ENCODE peak calls at places on chromosomes 7 and 10, in ten cellular contexts. S, D, Y, W, N, K, V, B, T and C are unnamed samples.

GRCh38 chr10:95069286-95069685 is at the start of gene CYP2C8:
- DNase-seq in W (no peak), N (no peak), T (no peak), S (no peak), D (no peak), K (no peak), V (no peak), Y (no peak), B (no peak), C (no peak)

GRCh38 chr7:46839651-46840050 is 742.3 kb downstream of the TNS3 start:
- DNase-seq in N (no peak), Y (no peak), D (peak), B (no peak), S (no peak), W (no peak), K (no peak), T (no peak), V (no peak), C (no peak)

GRCh38 chr10:15123749-15124184 is 26.6 kb downstream of the RPP38 start:
- DNase-seq in K (no peak), Y (no peak), V (no peak), D (peak), N (no peak), W (no peak), B (no peak), T (no peak), S (no peak), C (peak)

GRCh38 chr7:132154695-132155471 is 421.4 kb downstream of the PLXNA4 start:
- DNase-seq in B (no peak), T (no peak), K (no peak), D (no peak), V (no peak), N (no peak), S (no peak), Y (no peak), W (no peak), C (no peak)

GRCh38 chr7:4820968-4821471 is 40.8 kb downstream of the PAPOLB start:
- DNase-seq in W (no peak), Y (no peak), N (peak), D (no peak), V (no peak), S (no peak), B (peak), T (peak), K (no peak), C (no peak)

GRCh38 chr10:79559726-79560125 is 481 bp downstream of the SFTPA2 start:
- DNase-seq in S (no peak), D (peak), Y (no peak), N (no peak), B (no peak), T (no peak), K (no peak), V (no peak), W (no peak), C (no peak)

GRCh38 chr10:62233494-62234283 is 35.0 kb downstream of the RTKN2 start:
- DNase-seq in K (no peak), W (no peak), V (no peak), D (peak), N (no peak), B (no peak), T (no peak), S (no peak), Y (no peak), C (no peak)

GRCh38 chr7:138902156-138902555 is 79.0 kb downstream of the KIAA1549 start:
- DNase-seq in S (no peak), N (no peak), T (no peak), Y (no peak), K (no peak), V (no peak), D (no peak), W (no peak), B (no peak), C (no peak)

GRCh38 chr10:91349381-91349780 is 60.8 kb upstream of the HECTD2 start:
- DNase-seq in V (no peak), S (no peak), B (no peak), Y (peak), N (no peak), D (peak), T (no peak), W (no peak), K (no peak), C (peak)

GRCh38 chr7:39592586-39592985 is 26.4 kb downstream of the YAE1 start:
- DNase-seq in K (no peak), D (peak), V (no peak), S (no peak), W (no peak), Y (no peak), T (no peak), B (no peak), N (no peak), C (no peak)

GRCh38 chr10:88164471-88164870 is 301.0 kb downstream of the PTEN start:
- DNase-seq in W (no peak), B (no peak), K (no peak), N (no peak), S (no peak), V (no peak), Y (no peak), T (no peak), D (no peak), C (no peak)

GRCh38 chr10:32985781-32986350 is 27.8 kb upstream of the ITGB1 start:
- DNase-seq in T (no peak), K (no peak), Y (no peak), V (peak), D (peak), W (no peak), S (no peak), N (no peak), B (no peak), C (no peak)

GRCh38 chr10:131961777-131962450 is 19.8 kb downstream of the BNIP3 start:
- DNase-seq in T (peak), K (no peak), S (no peak), B (no peak), N (no peak), V (no peak), D (no peak), W (no peak), Y (peak), C (no peak)

GRCh38 chr7:50953820-50954219 is 171.1 kb upstream of the GRB10 start:
- DNase-seq in T (no peak), K (no peak), B (no peak), S (no peak), D (peak), W (no peak), Y (no peak), N (no peak), V (no peak), C (no peak)

GRCh38 chr10:116888380-116889055 is 39.2 kb downstream of the ENO4 start:
- DNase-seq in B (no peak), V (no peak), D (peak), S (peak), N (peak), K (peak), Y (peak), W (peak), T (no peak), C (peak)

GRCh38 chr7:44075296-44076075 is 6.8 kb downstream of the POLM start:
- DNase-seq in D (no peak), S (no peak), V (no peak), B (no peak), T (peak), K (no peak), Y (peak), W (no peak), N (no peak), C (no peak)

GRCh38 chr7:17671956-17672355 is 268.3 kb downstream of the SNX13 start:
- DNase-seq in V (no peak), N (no peak), Y (no peak), T (no peak), D (no peak), S (no peak), K (no peak), B (no peak), W (no peak), C (no peak)

GRCh38 chr10:87861566-87861952 is 1.8 kb downstream of the KLLN start:
- DNase-seq in V (peak), D (peak), S (peak), W (peak), Y (peak), N (peak), T (peak), K (peak), B (peak), C (peak)

GRCh38 chr10:14772399-14772798 is 2.3 kb downstream of the FAM107B start:
- DNase-seq in K (no peak), T (no peak), D (no peak), S (no peak), Y (no peak), B (no peak), V (no peak), N (no peak), W (no peak), C (no peak)

GRCh38 chr10:122576291-122576690 is 15.7 kb downstream of the DMBT1 start:
- DNase-seq in N (no peak), V (no peak), B (no peak), K (no peak), T (no peak), W (no peak), Y (no peak), D (no peak), S (no peak), C (no peak)

GRCh38 chr7:93914581-93915066 is 6.9 kb upstream of the GNG11 start:
- DNase-seq in K (no peak), T (no peak), S (no peak), V (no peak), N (no peak), W (no peak), B (no peak), Y (no peak), D (peak), C (peak)

GRCh38 chr10:13221572-13221971 is 12.6 kb downstream of the UCMA start:
- DNase-seq in Y (no peak), S (no peak), D (no peak), V (no peak), K (no peak), N (no peak), B (no peak), W (no peak), T (no peak), C (no peak)

GRCh38 chr7:391411-391951 is 101.5 kb downstream of the FOXL3 start:
- DNase-seq in Y (peak), K (peak), B (peak), T (peak), D (no peak), W (peak), N (peak), S (peak), V (no peak), C (no peak)

GRCh38 chr10:79929409-79929904 is 19.4 kb downstream of the SFTPD start:
- DNase-seq in S (peak), D (peak), T (peak), K (peak), N (peak), B (peak), Y (peak), W (peak), V (peak), C (peak)

GRCh38 chr10:114876602-114877300 is 55.2 kb downstream of the FHIP2A start:
- DNase-seq in N (peak), S (peak), D (peak), T (peak), Y (peak), V (peak), B (peak), K (peak), W (peak), C (no peak)

GRCh38 chr10:62554632-62555199 is 180.5 kb downstream of the ZNF365 start:
- DNase-seq in B (no peak), N (no peak), K (no peak), W (no peak), V (peak), D (peak), Y (no peak), T (no peak), S (no peak), C (no peak)

GRCh38 chr7:80440908-80441307 is 71.0 kb downstream of the GNAT3 start:
- DNase-seq in Y (no peak), D (peak), N (no peak), V (no peak), T (no peak), K (no peak), B (no peak), W (no peak), S (no peak), C (no peak)

GRCh38 chr7:114375914-114376313 is 38.7 kb upstream of the FOXP2 start:
- DNase-seq in S (no peak), Y (no peak), N (no peak), D (no peak), W (no peak), T (no peak), B (no peak), K (no peak), V (no peak), C (no peak)

GRCh38 chr7:91239171-91239604 is 25.0 kb upstream of the FZD1 start:
- DNase-seq in S (no peak), V (no peak), W (no peak), B (no peak), D (peak), K (no peak), Y (no peak), T (no peak), N (no peak), C (peak)

GRCh38 chr10:91536101-91536500 is 96.8 kb downstream of the PPP1R3C start:
- DNase-seq in T (no peak), N (no peak), B (no peak), K (peak), Y (no peak), D (peak), S (peak), V (no peak), W (no peak), C (no peak)

GRCh38 chr7:91265693-91266066 is 1.4 kb downstream of the FZD1 start:
- DNase-seq in K (no peak), Y (no peak), W (no peak), T (peak), D (no peak), N (peak), B (no peak), V (no peak), S (no peak), C (no peak)

GRCh38 chr7:107638594-107638993 is 22.0 kb upstream of the SLC26A4 start:
- DNase-seq in W (no peak), T (no peak), Y (no peak), N (no peak), B (no peak), V (peak), S (no peak), K (no peak), D (no peak), C (no peak)

GRCh38 chr10:14032406-14032998 is 298.2 kb downstream of the FRMD4A start:
- DNase-seq in N (peak), K (no peak), T (peak), Y (no peak), V (peak), W (no peak), D (no peak), S (peak), B (no peak), C (no peak)

GRCh38 chr10:114453576-114453975 is 49.3 kb upstream of the AFAP1L2 start:
- DNase-seq in T (no peak), B (no peak), W (no peak), S (no peak), Y (no peak), D (no peak), V (no peak), K (no peak), N (no peak), C (no peak)

GRCh38 chr10:100076750-100077149 is 4.9 kb downstream of the CPN1 start:
- DNase-seq in S (no peak), Y (no peak), D (no peak), V (no peak), K (no peak), T (no peak), W (no peak), N (no peak), B (no peak), C (no peak)

GRCh38 chr10:78438094-78438906 is 404.6 kb downstream of the RPS24 start:
- DNase-seq in W (no peak), Y (peak), D (no peak), B (no peak), N (no peak), S (no peak), K (no peak), V (peak), T (no peak), C (no peak)

GRCh38 chr7:25765110-25765509 is 386.9 kb upstream of the NFE2L3 start:
- DNase-seq in V (no peak), D (no peak), K (no peak), B (no peak), Y (no peak), W (no peak), S (no peak), T (no peak), N (no peak), C (no peak)

GRCh38 chr10:114526112-114526496 is 121.8 kb upstream of the AFAP1L2 start:
- DNase-seq in K (no peak), V (peak), D (peak), W (no peak), T (no peak), N (no peak), Y (no peak), S (no peak), B (no peak), C (no peak)

GRCh38 chr10:689433-690226 is at the start of gene DIP2C:
- DNase-seq in S (peak), D (peak), Y (peak), N (peak), V (no peak), K (peak), B (peak), T (no peak), W (no peak), C (peak)

GRCh38 chr10:73585223-73585784 is 5.8 kb downstream of the USP54 start:
- DNase-seq in S (no peak), W (no peak), B (no peak), D (peak), N (no peak), Y (no peak), K (no peak), T (no peak), V (no peak), C (no peak)

GRCh38 chr7:129569326-129569725 is 42.2 kb upstream of the NRF1 start:
- DNase-seq in S (no peak), D (no peak), K (no peak), W (no peak), Y (no peak), N (no peak), V (no peak), T (no peak), B (no peak), C (no peak)

GRCh38 chr7:129569811-129570215 is 41.7 kb upstream of the NRF1 start:
- DNase-seq in Y (no peak), N (no peak), K (no peak), T (no peak), S (no peak), B (peak), D (peak), W (no peak), V (no peak), C (peak)

GRCh38 chr7:129567377-129567776 is 44.1 kb upstream of the NRF1 start:
- DNase-seq in S (no peak), V (no peak), W (no peak), D (no peak), B (no peak), T (no peak), Y (no peak), K (no peak), N (no peak), C (no peak)

GRCh38 chr7:129571201-129571600 is 40.3 kb upstream of the NRF1 start:
- DNase-seq in S (no peak), K (no peak), Y (no peak), W (no peak), B (no peak), D (no peak), N (no peak), V (no peak), T (no peak), C (no peak)

DNA sequence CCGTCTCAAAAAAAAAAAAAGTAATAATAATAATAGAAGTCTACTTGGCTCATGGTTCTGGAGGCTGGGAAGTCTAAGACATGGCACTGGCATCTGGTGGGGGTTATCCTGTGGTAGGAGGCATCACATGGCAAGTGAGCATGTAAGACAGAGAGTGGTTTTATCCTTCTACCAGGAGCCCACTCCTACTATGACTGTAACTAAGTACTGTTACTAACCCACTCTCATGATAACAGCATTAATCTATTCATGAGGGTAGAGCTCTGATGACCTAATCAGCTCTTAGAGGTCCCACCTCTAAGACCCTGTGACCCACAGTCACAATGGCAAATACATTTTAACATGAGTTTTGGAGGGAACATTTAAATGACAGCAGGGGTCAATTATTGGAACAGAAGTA is 43.3 kb upstream of the NRF1 start:
- DNase-seq in B (no peak), K (no peak), T (no peak), S (no peak), V (no peak), W (no peak), Y (no peak), D (no peak), N (no peak), C (no peak)
- H3K27ac ChIP-seq in B (no peak), K (no peak), T (no peak), S (no peak), V (no peak), W (no peak), Y (no peak), D (no peak), N (no peak), C (no peak)

GRCh38 chr10:124152781-124153600 is 59.6 kb upstream of the CHST15 start:
- DNase-seq in S (peak), Y (no peak), V (peak), D (peak), N (peak), K (no peak), B (no peak), T (peak), W (peak), C (peak)
- H3K4me3 ChIP-seq in S (peak), Y (no peak), V (peak), D (no peak), N (peak), K (no peak), B (peak), T (no peak), W (no peak), C (no peak)

GRCh38 chr7:83806538-83806937 is 157.6 kb upstream of the SEMA3E start:
- DNase-seq in W (no peak), N (no peak), Y (no peak), T (no peak), V (no peak), K (no peak), D (no peak), S (no peak), B (no peak), C (no peak)
- H3K27ac ChIP-seq in W (no peak), N (no peak), Y (no peak), T (no peak), V (no peak), K (no peak), D (no peak), S (no peak), B (no peak), C (no peak)

DNA sequence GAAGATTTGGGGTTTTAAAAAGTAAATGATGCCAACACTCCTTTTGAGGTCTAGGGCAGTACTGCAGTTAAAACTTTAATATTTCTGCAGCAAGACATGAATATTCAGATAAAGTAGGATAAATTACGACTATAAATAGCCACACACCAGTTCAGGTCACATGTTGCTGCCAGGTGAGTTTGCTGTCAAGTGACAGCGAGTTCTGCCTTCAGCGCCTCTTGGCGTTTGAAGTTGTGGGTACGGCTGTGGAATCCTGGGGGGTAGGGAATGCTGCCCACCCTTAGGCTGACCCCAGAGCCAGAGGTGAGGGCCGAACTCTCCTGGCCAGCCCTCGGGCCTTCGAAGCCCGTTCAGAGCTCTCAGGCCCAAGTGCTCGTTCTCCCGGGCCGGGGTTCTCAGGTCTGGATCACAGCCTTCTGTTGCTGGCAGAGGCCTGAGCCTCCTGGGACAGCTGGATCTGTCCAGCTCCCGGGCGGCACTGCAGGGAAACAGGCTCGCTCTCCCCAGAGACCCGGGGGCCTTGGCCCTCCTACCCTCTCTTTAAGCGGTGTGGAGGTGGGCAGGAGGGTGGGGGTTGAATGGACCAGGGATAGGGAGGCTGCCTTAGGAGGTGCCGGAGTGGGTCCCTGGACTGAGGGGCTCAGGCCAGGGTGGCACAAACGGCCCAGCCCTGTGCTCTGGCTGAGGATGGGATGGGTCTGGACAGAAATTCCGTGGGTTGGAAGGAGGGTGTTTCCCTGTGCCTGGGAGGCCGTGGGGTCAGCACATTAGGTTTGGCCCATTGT is 5.4 kb downstream of the BRI3 start:
- DNase-seq in D (no peak), Y (no peak), W (no peak), K (no peak), V (no peak), N (no peak), S (no peak), T (no peak), B (no peak), C (no peak)
- H3K4me3 ChIP-seq in D (no peak), Y (no peak), W (peak), K (no peak), V (no peak), N (peak), S (peak), T (no peak), B (no peak), C (no peak)

GRCh38 chr7:16647435-16647960 is 1.5 kb downstream of the BZW2 start:
- DNase-seq in T (no peak), Y (no peak), S (no peak), V (peak), K (no peak), B (no peak), D (peak), N (no peak), W (no peak), C (no peak)
- H3K27ac ChIP-seq in T (no peak), Y (peak), S (peak), V (peak), K (no peak), B (no peak), D (no peak), N (no peak), W (no peak), C (no peak)